ENCODE peak calls at places on chromosomes 3 and 15, in six cellular contexts. J, Y, P, L, W and N are unnamed samples.

GRCh38 chr15:60212536-60212935 is 185.2 kb downstream of the ANXA2 start:
- DNase-seq in J (no peak), Y (peak; percentile 85), P (no peak), L (no peak), W (peak; percentile 60), N (no peak)

GRCh38 chr15:79004336-79004735 is 59.5 kb upstream of the CTSH start:
- DNase-seq in J (no peak), Y (peak; percentile 93), P (no peak), L (no peak), W (peak; percentile 68), N (no peak)

GRCh38 chr15:101057841-101058407 is 138.8 kb downstream of the LRRK1 start:
- DNase-seq in J (no peak), Y (no peak), P (no peak), L (no peak), W (no peak), N (no peak)

GRCh38 chr3:134426660-134427181 is 52.5 kb upstream of the AMOTL2 start:
- DNase-seq in J (no peak), Y (peak; percentile 90), P (no peak), L (no peak), W (no peak), N (no peak)

GRCh38 chr3:179732661-179733348 is 80.0 kb downstream of the USP13 start:
- DNase-seq in J (no peak), Y (peak; percentile 21), P (no peak), L (no peak), W (no peak), N (no peak)

GRCh38 chr3:114867359-114867758 is 279.7 kb downstream of the ZBTB20 start:
- DNase-seq in J (no peak), Y (no peak), P (no peak), L (no peak), W (no peak), N (no peak)

GRCh38 chr15:51105430-51106016 is 10.8 kb upstream of the TNFAIP8L3 start:
- DNase-seq in J (no peak), Y (no peak), P (no peak), L (no peak), W (peak; percentile 42), N (no peak)

GRCh38 chr3:182309120-182309519 is 484.2 kb upstream of the ATP11B start:
- DNase-seq in J (no peak), Y (no peak), P (no peak), L (no peak), W (no peak), N (no peak)

GRCh38 chr3:69282191-69282590 is 103.7 kb downstream of the FRMD4B start:
- DNase-seq in J (no peak), Y (no peak), P (no peak), L (no peak), W (no peak), N (no peak)

GRCh38 chr3:176120507-176120906 is 1076.8 kb downstream of the TBL1XR1 start:
- DNase-seq in J (no peak), Y (no peak), P (no peak), L (no peak), W (no peak), N (no peak)

GRCh38 chr3:175150812-175151411 is 291.8 kb downstream of the NAALADL2 start:
- DNase-seq in J (no peak), Y (peak; percentile 17), P (no peak), L (no peak), W (no peak), N (no peak)

GRCh38 chr15:51750942-51751686 is at the start of gene TMOD2:
- DNase-seq in J (peak; percentile 51), Y (peak; percentile 37), P (peak; percentile 78), L (peak; percentile 40), W (peak; percentile 81), N (peak; percentile 62)

GRCh38 chr15:62880278-62880677 is 162.3 kb upstream of the TPM1 start:
- DNase-seq in J (no peak), Y (no peak), P (no peak), L (no peak), W (no peak), N (no peak)

GRCh38 chr3:16338124-16338523 is 73.1 kb downstream of the OXNAD1 start:
- DNase-seq in J (no peak), Y (peak; percentile 9), P (no peak), L (no peak), W (no peak), N (no peak)

GRCh38 chr15:27492021-27492621 is 521.1 kb downstream of the GABRG3 start:
- DNase-seq in J (no peak), Y (no peak), P (no peak), L (peak; percentile 61), W (no peak), N (no peak)

GRCh38 chr3:73683706-73684105 is 59.0 kb upstream of the PDZRN3 start:
- DNase-seq in J (no peak), Y (no peak), P (no peak), L (no peak), W (peak; percentile 9), N (no peak)

GRCh38 chr3:186237915-186238314 is 124.1 kb downstream of the DGKG start:
- DNase-seq in J (no peak), Y (no peak), P (no peak), L (no peak), W (no peak), N (no peak)

GRCh38 chr3:169122407-169122806 is 541.1 kb downstream of the MECOM start:
- DNase-seq in J (no peak), Y (no peak), P (no peak), L (no peak), W (no peak), N (no peak)

GRCh38 chr3:49807427-49808114 is 4.5 kb downstream of the INKA1 start:
- DNase-seq in J (no peak), Y (no peak), P (no peak), L (no peak), W (peak; percentile 28), N (no peak)

GRCh38 chr15:87416591-87417257 is 839.8 kb downstream of the NTRK3 start:
- DNase-seq in J (no peak), Y (peak; percentile 49), P (no peak), L (no peak), W (no peak), N (no peak)

GRCh38 chr15:101781927-101782326 is 21.4 kb upstream of the OR4F6 start:
- DNase-seq in J (no peak), Y (no peak), P (no peak), L (no peak), W (peak; percentile 70), N (no peak)

GRCh38 chr15:67413770-67414429 is 107.0 kb upstream of the C15orf61 start:
- DNase-seq in J (peak; percentile 32), Y (peak; percentile 83), P (no peak), L (no peak), W (no peak), N (no peak)

GRCh38 chr3:155497930-155498647 is 204.6 kb upstream of the STRIT1 start:
- DNase-seq in J (peak; percentile 32), Y (peak; percentile 93), P (no peak), L (no peak), W (no peak), N (no peak)

GRCh38 chr3:158762701-158763100 is 30.4 kb upstream of the RARRES1 start:
- DNase-seq in J (no peak), Y (no peak), P (no peak), L (no peak), W (no peak), N (no peak)

GRCh38 chr3:196063049-196063448 is 18.8 kb downstream of the TFRC start:
- DNase-seq in J (no peak), Y (no peak), P (no peak), L (no peak), W (no peak), N (no peak)

GRCh38 chr3:72892081-72892763 is 4.4 kb downstream of the GXYLT2 start:
- DNase-seq in J (no peak), Y (peak; percentile 84), P (no peak), L (peak; percentile 71), W (no peak), N (no peak)

GRCh38 chr3:170858599-170858998 is 11.4 kb downstream of the RPL22L1 start:
- DNase-seq in J (no peak), Y (peak; percentile 25), P (no peak), L (no peak), W (no peak), N (no peak)

GRCh38 chr3:129441215-129441614 is 1.2 kb downstream of the IFT122 start:
- DNase-seq in J (no peak), Y (peak; percentile 37), P (no peak), L (no peak), W (no peak), N (no peak)

GRCh38 chr3:46449755-46450552 is 14.8 kb downstream of the LTF start:
- DNase-seq in J (peak; percentile 32), Y (peak; percentile 49), P (no peak), L (no peak), W (peak; percentile 74), N (peak; percentile 62)

GRCh38 chr15:98063311-98063710 is 102.8 kb downstream of the ARRDC4 start:
- DNase-seq in J (no peak), Y (no peak), P (no peak), L (no peak), W (no peak), N (no peak)

GRCh38 chr15:77564933-77565332 is 67.8 kb downstream of the LINGO1 start:
- DNase-seq in J (no peak), Y (no peak), P (no peak), L (no peak), W (no peak), N (no peak)

GRCh38 chr3:43873723-43874122 is 183.0 kb downstream of the ABHD5 start:
- DNase-seq in J (no peak), Y (peak; percentile 24), P (no peak), L (no peak), W (no peak), N (no peak)

GRCh38 chr3:146313411-146314111 is 62.7 kb upstream of the PLSCR4 start:
- DNase-seq in J (no peak), Y (peak; percentile 84), P (no peak), L (no peak), W (no peak), N (no peak)

GRCh38 chr3:114155370-114155821 is 23.5 kb downstream of the DRD3 start:
- DNase-seq in J (peak; percentile 25), Y (peak; percentile 54), P (no peak), L (no peak), W (peak; percentile 82), N (peak; percentile 45)